ENCODE peak calls at places on chromosomes 5 and 9, in five cellular contexts. N, V, H, Z and M are unnamed samples.
A peak's percentile ranks its signal among the peaks of the same experiment; 100 is the strongest.

GRCh38 chr5:4581289-4581688 is 558.8 kb upstream of the ADAMTS16 start:
- DNase-seq in N (no peak), V (no peak), H (no peak), Z (no peak), M (no peak)

GRCh38 chr5:77935516-77936364 is 159.6 kb upstream of the TBCA start:
- DNase-seq in N (peak; percentile 83), V (no peak), H (peak; percentile 6), Z (peak; percentile 61), M (no peak)

GRCh38 chr9:130237071-130237470 is 28.5 kb upstream of the HMCN2 start:
- DNase-seq in N (no peak), V (no peak), H (no peak), Z (no peak), M (no peak)

GRCh38 chr5:16484081-16484480 is 18.5 kb upstream of the ZNF622 start:
- DNase-seq in N (no peak), V (no peak), H (no peak), Z (no peak), M (no peak)

GRCh38 chr5:41068169-41068568 is 3.0 kb downstream of the MROH2B start:
- DNase-seq in N (no peak), V (no peak), H (peak; percentile 8), Z (no peak), M (no peak)

GRCh38 chr9:130493476-130493875 is 48.7 kb downstream of the ASS1 start:
- DNase-seq in N (no peak), V (no peak), H (no peak), Z (no peak), M (no peak)

GRCh38 chr5:78706381-78706780 is 57.8 kb upstream of the LHFPL2 start:
- DNase-seq in N (no peak), V (no peak), H (peak; percentile 40), Z (peak; percentile 32), M (no peak)

GRCh38 chr5:159098285-159099048 is 1.2 kb downstream of the EBF1 start:
- DNase-seq in N (no peak), V (no peak), H (no peak), Z (no peak), M (no peak)

GRCh38 chr9:94875300-94876063 is 149.0 kb downstream of the AOPEP start:
- DNase-seq in N (no peak), V (peak; percentile 41), H (no peak), Z (no peak), M (no peak)

GRCh38 chr5:73719616-73720015 is 93.6 kb downstream of the ARHGEF28 start:
- DNase-seq in N (no peak), V (no peak), H (no peak), Z (no peak), M (no peak)

GRCh38 chr9:129402341-129402739 is 218.6 kb downstream of the C9orf50 start:
- DNase-seq in N (no peak), V (no peak), H (no peak), Z (no peak), M (no peak)

GRCh38 chr5:15834596-15835245 is 334.7 kb downstream of the FBXL7 start:
- DNase-seq in N (no peak), V (no peak), H (peak; percentile 94), Z (peak; percentile 71), M (no peak)

GRCh38 chr9:97307500-97308163 is at the start of gene CCDC180:
- DNase-seq in N (no peak), V (no peak), H (no peak), Z (peak; percentile 41), M (no peak)

GRCh38 chr9:22992781-22993180 is 546.2 kb downstream of the DMRTA1 start:
- DNase-seq in N (no peak), V (no peak), H (no peak), Z (no peak), M (no peak)

GRCh38 chr9:72217306-72217842 is 68.1 kb downstream of the GDA start:
- DNase-seq in N (no peak), V (no peak), H (peak; percentile 5), Z (no peak), M (no peak)

GRCh38 chr9:88174324-88174723 is 36.0 kb upstream of the SPATA31C2 start:
- DNase-seq in N (no peak), V (no peak), H (no peak), Z (no peak), M (no peak)

GRCh38 chr9:4936277-4936676 is 48.8 kb upstream of the JAK2 start:
- DNase-seq in N (no peak), V (no peak), H (no peak), Z (no peak), M (no peak)

GRCh38 chr9:37026085-37026935 is 7.8 kb downstream of the PAX5 start:
- DNase-seq in N (no peak), V (no peak), H (no peak), Z (no peak), M (no peak)

GRCh38 chr9:132575005-132575609 is 7.3 kb upstream of the BARHL1 start:
- DNase-seq in N (peak; percentile 72), V (peak; percentile 73), H (peak; percentile 45), Z (peak; percentile 64), M (peak; percentile 10)

GRCh38 chr5:75282581-75282980 is 45.9 kb upstream of the ANKRD31 start:
- DNase-seq in N (no peak), V (no peak), H (no peak), Z (no peak), M (no peak)

GRCh38 chr5:150026682-150027172 is 26.2 kb downstream of the HMGXB3 start:
- DNase-seq in N (no peak), V (no peak), H (no peak), Z (no peak), M (no peak)

GRCh38 chr5:168881427-168882149 is 302.4 kb upstream of the PANK3 start:
- DNase-seq in N (no peak), V (no peak), H (no peak), Z (no peak), M (no peak)

GRCh38 chr9:27784999-27785713 is 211.9 kb upstream of the C9orf72 start:
- DNase-seq in N (no peak), V (no peak), H (peak; percentile 23), Z (no peak), M (no peak)

GRCh38 chr5:107887181-107887580 is 216.4 kb upstream of the EFNA5 start:
- DNase-seq in N (no peak), V (no peak), H (no peak), Z (no peak), M (no peak)

GRCh38 chr9:108543251-108543768 is 312.5 kb downstream of the ACTL7B start:
- DNase-seq in N (no peak), V (no peak), H (peak; percentile 35), Z (peak; percentile 24), M (no peak)

GRCh38 chr5:53479656-53480473 is 564 bp upstream of the FST start:
- DNase-seq in N (no peak), V (peak; percentile 50), H (peak; percentile 31), Z (peak; percentile 85), M (no peak)

GRCh38 chr9:109440797-109441287 is 57.3 kb downstream of the PTPN3 start:
- DNase-seq in N (peak; percentile 78), V (peak; percentile 63), H (peak; percentile 79), Z (peak; percentile 82), M (peak; percentile 80)

GRCh38 chr5:48192-48591 is 43.8 kb upstream of the PLEKHG4B start:
- DNase-seq in N (no peak), V (no peak), H (no peak), Z (no peak), M (no peak)

GRCh38 chr5:51860532-51861018 is 477.3 kb downstream of the ISL1 start:
- DNase-seq in N (no peak), V (no peak), H (no peak), Z (no peak), M (no peak)

GRCh38 chr5:168404366-168404765 is 81.9 kb upstream of the RARS1 start:
- DNase-seq in N (no peak), V (no peak), H (peak; percentile 96), Z (peak; percentile 93), M (peak; percentile 65)

GRCh38 chr9:7246181-7246580 is 488.4 kb downstream of the KDM4C start:
- DNase-seq in N (no peak), V (no peak), H (no peak), Z (no peak), M (no peak)

GRCh38 chr9:19551124-19551929 is 142.5 kb downstream of the ACER2 start:
- DNase-seq in N (no peak), V (no peak), H (no peak), Z (no peak), M (no peak)

DNA sequence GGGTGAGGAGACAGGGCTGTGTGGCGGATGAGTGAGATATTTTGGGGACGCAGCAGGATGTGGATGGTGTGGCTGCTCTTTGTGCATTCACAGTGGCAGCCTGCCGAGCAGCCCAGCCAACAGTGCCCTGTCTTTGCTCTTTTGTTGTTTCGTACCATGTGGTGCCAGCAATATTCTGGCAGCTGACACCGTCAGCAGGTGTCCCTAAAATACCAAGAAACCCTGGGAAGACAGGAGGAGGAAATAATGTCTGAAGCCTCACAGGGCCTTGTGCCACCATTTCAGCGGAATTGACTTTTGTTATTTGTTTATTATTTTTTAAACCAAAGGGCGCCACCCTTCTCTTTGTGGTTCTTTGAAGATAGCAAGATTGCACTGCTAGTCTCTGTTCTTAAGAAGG is 141.4 kb downstream of the CCDC192 start:
- DNase-seq in N (no peak), V (peak; percentile 53), H (no peak), Z (no peak), M (no peak)
- TF ChIP-seq CTCF in N (peak; percentile 7), V (no peak), H (no peak), Z (no peak), M (no peak)

DNA sequence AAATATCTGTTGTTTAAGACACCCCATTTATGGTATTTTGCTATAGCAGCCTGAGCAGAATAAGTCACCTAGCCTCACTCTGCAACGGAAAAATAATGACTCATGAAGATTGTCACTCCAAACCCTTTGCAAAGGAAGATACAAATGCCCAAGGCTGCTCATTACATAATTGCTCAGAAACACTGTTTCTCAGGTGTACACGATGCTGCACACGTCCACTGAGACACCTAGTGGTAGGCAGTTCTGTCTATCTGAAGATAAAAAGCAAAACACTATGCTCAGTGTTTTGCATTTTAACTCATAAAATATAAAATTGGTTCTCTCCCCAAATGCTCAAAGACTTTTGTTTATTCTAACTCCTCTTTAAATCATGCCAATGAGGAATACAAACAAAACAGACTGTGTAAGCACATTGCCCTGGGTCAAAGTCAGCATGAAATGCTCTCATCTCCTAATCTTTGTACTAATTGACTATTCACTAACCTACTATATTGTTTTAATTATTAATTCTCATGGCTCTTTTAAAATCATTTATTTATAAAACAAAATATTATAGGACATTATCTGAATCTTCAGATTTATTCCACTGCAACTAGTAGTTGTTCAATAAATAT is 7.7 kb upstream of the TSLP start:
- DNase-seq in N (no peak), V (peak; percentile 22), H (no peak), Z (no peak), M (peak; percentile 14)
- TF ChIP-seq CTCF in N (peak; percentile 51), V (no peak), H (peak; percentile 49), Z (peak; percentile 31), M (peak; percentile 57)

DNA sequence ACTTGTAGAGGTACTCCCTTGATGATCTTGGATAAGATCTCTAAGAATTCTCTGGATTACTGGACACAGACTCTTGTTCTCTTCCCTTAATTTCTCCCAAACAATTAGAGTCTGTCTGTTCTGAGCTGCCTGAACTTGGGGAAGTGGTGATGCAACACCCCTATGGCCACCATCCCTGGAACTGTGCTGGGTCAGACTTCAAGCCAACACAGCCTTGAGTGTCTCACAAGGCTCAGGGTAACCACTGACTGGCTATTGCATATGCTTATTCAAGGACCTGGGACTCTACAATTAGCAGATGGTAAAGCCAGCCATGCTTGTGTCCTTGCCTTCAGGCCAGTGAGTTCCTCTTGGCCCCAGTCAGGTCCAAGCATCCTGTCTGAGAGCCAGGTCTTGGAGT is 504.5 kb downstream of the MAN2A1 start:
- DNase-seq in N (no peak), V (no peak), H (no peak), Z (no peak), M (no peak)
- TF ChIP-seq CTCF in N (no peak), V (no peak), H (no peak), Z (no peak), M (no peak)

GRCh38 chr5:59956130-59956773 is 62.7 kb upstream of the PDE4D start:
- DNase-seq in N (no peak), V (no peak), H (no peak), Z (peak; percentile 55), M (no peak)
- TF ChIP-seq CTCF in N (no peak), V (no peak), H (no peak), Z (no peak), M (no peak)